ENCODE peak calls at places on chromosome 16, in four cellular contexts. C is psoas muscle; Y is effector memory CD4-positive, alpha-beta T cell; B is stimulated activated CD4-positive, alpha-beta T cell treated with anti-CD3 and anti-CD28 coated beads, Interleukin-2, amount 100 ng/mL, for 24 hours. U is an unnamed sample.
A peak's percentile ranks its signal among the peaks of the same experiment; 100 is the strongest.

GRCh38 chr16:57471852-57472664 is 9.6 kb downstream of the POLR2C start:
- DNase-seq in C (no peak), Y (no peak), B (no peak), U (no peak)

GRCh38 chr16:81163671-81164070 is 67.5 kb upstream of the GCSH start:
- DNase-seq in Y (no peak), B (no peak), C (no peak), U (no peak)

GRCh38 chr16:27495191-27495590 is 54.5 kb downstream of the GTF3C1 start:
- DNase-seq in B (no peak), Y (no peak), C (no peak), U (peak; percentile 64)

GRCh38 chr16:70736454-70737376 is 50.9 kb upstream of the MTSS2 start:
- DNase-seq in C (no peak), Y (no peak), B (peak; percentile 21), U (peak; percentile 27)

GRCh38 chr16:17273142-17273561 is 197.6 kb downstream of the XYLT1 start:
- DNase-seq in Y (no peak), B (peak; percentile 35), C (no peak), U (no peak)

GRCh38 chr16:30028438-30029093 is 2.5 kb downstream of the TLCD3B start:
- DNase-seq in C (no peak), Y (no peak), B (no peak), U (no peak)

GRCh38 chr16:73997340-73997711 is 299.3 kb upstream of the PSMD7 start:
- DNase-seq in C (no peak), Y (no peak), B (no peak), U (no peak)

GRCh38 chr16:35745191-35745590 is 2285.8 kb downstream of the TP53TG3F start:
- DNase-seq in Y (no peak), C (no peak), B (no peak), U (no peak)

GRCh38 chr16:57446530-57447141 is 549 bp downstream of the CIAPIN1 start:
- DNase-seq in B (peak; percentile 35), C (peak; percentile 72), Y (no peak), U (peak; percentile 65)

U was measured in right cardiac atrium.